ENCODE peak calls at places on chromosome 2, in four cellular contexts. B, K, H and P are unnamed samples.
A peak's percentile ranks its signal among the peaks of the same experiment; 100 is the strongest.

GRCh38 chr2:101406867-101407266 is 19.6 kb upstream of the CREG2 start:
- DNase-seq in B (peak; percentile 60), K (peak; percentile 97), H (no peak), P (no peak)

GRCh38 chr2:42314892-42315468 is 46.0 kb downstream of the COX7A2L start:
- DNase-seq in B (no peak), K (peak; percentile 96), H (no peak), P (peak; percentile 68)

GRCh38 chr2:78992807-78993517 is 32.5 kb upstream of the REG3G start:
- DNase-seq in B (peak; percentile 72), K (no peak), H (no peak), P (no peak)

GRCh38 chr2:69139778-69140177 is 126.8 kb downstream of the ANTXR1 start:
- DNase-seq in B (no peak), K (no peak), H (no peak), P (no peak)

GRCh38 chr2:36485521-36485920 is 112.4 kb downstream of the FEZ2 start:
- DNase-seq in B (no peak), K (peak; percentile 94), H (no peak), P (no peak)

GRCh38 chr2:151030663-151031230 is 230.9 kb downstream of the RBM43 start:
- DNase-seq in B (peak; percentile 14), K (no peak), H (no peak), P (no peak)

GRCh38 chr2:96558061-96558460 is 21.5 kb downstream of the ARID5A start:
- DNase-seq in B (no peak), K (no peak), H (no peak), P (no peak)

GRCh38 chr2:129004485-129004884 is 685.8 kb upstream of the HS6ST1 start:
- DNase-seq in B (no peak), K (no peak), H (no peak), P (no peak)

GRCh38 chr2:105879106-105879797 is 134.5 kb downstream of the NCK2 start:
- DNase-seq in B (no peak), K (no peak), H (no peak), P (no peak)

GRCh38 chr2:64934530-64934929 is 54.7 kb upstream of the SLC1A4 start:
- DNase-seq in B (no peak), K (no peak), H (no peak), P (no peak)

GRCh38 chr2:1627628-1628371 is 116.5 kb downstream of the PXDN start:
- DNase-seq in B (no peak), K (no peak), H (no peak), P (no peak)

GRCh38 chr2:128306081-128306930 is 12.4 kb downstream of the HS6ST1 start:
- DNase-seq in B (peak; percentile 73), K (peak; percentile 100), H (no peak), P (peak; percentile 73)

GRCh38 chr2:10005461-10005860 is 37.9 kb upstream of the KLF11 start:
- DNase-seq in B (no peak), K (no peak), H (no peak), P (no peak)

GRCh38 chr2:58502931-58503330 is 261.8 kb upstream of the FANCL start:
- DNase-seq in B (no peak), K (no peak), H (no peak), P (no peak)

GRCh38 chr2:234932591-234933168 is 19.1 kb upstream of the SH3BP4 start:
- DNase-seq in B (peak; percentile 87), K (no peak), H (no peak), P (no peak)

GRCh38 chr2:232970051-232970450 is 43.0 kb downstream of the NGEF start:
- DNase-seq in B (peak; percentile 75), K (no peak), H (no peak), P (no peak)

GRCh38 chr2:76427447-76427846 is 716.7 kb upstream of the GCFC2 start:
- DNase-seq in B (no peak), K (no peak), H (no peak), P (no peak)

GRCh38 chr2:121015971-121016485 is 269.0 kb downstream of the TFCP2L1 start:
- DNase-seq in B (no peak), K (no peak), H (no peak), P (no peak)

GRCh38 chr2:144905956-144906355 is 386.0 kb upstream of the ZEB2 start:
- DNase-seq in B (no peak), K (no peak), H (no peak), P (no peak)

GRCh38 chr2:45040786-45041185 is 31.5 kb upstream of the SIX2 start:
- DNase-seq in B (peak; percentile 14), K (no peak), H (no peak), P (no peak)

GRCh38 chr2:181164699-181165098 is 184.3 kb downstream of the UBE2E3 start:
- DNase-seq in B (no peak), K (no peak), H (no peak), P (no peak)

GRCh38 chr2:37876227-37876626 is 48.9 kb upstream of the RMDN2 start:
- DNase-seq in B (no peak), K (no peak), H (no peak), P (no peak)
- H4K8ac ChIP-seq in B (no peak overlapping the region), K (no peak overlapping the region), H (no peak overlapping the region), P (no peak overlapping the region)

DNA sequence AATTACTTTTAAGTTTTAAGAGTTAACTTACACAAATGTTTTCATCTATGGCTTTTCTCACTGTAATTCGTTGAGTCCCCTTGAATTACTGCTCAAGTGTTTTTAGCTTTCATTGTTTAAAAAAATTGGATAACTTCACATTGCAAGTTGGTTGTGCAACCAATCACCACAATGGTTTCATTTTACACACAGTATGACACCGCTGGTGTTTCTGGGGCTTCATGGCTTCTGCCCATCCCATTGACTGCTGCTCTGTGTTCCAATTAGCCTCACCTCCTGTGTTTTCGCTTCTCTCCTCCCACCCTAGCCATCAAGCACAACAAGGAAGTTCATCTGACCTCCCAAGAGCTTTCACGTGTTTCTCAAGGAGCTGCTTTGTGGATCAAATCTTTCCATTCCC is 199.1 kb upstream of the CHAC2 start:
- DNase-seq in B (no peak), K (peak; percentile 5), H (no peak), P (no peak)
- H4K8ac ChIP-seq in B (no peak overlapping the region), K (peak overlapping the region; percentile 5), H (no peak overlapping the region), P (no peak overlapping the region)

GRCh38 chr2:6917761-6918421 is 679 bp downstream of the RNF144A start:
- DNase-seq in B (peak; percentile 49), K (no peak), H (peak; percentile 32), P (peak; percentile 18)
- H4K8ac ChIP-seq in B (no peak overlapping the region), K (no peak overlapping the region), H (no peak overlapping the region), P (peak overlapping the region; percentile 87)

DNA sequence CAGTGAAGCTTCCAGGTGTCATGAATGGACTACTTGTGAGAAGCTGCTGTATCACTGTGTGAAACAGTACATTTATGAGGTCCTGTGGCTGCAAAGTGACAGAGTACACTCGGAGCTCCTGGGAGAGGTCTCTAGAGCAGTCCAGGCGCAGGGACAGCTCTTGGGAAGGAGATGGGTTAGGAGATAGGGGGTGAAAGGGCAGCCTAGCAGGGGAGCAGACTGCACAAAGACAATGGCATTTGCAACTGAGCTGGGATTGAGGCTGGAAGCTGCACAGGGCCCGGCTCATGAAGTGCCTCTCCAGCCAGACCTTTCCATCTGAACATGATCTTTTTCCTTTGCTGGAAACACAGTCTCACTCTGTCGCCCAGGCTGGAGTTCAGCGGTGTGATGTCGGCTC is 83.6 kb downstream of the RHOB start:
- DNase-seq in B (no peak), K (no peak), H (no peak), P (no peak)
- H4K8ac ChIP-seq in B (no peak overlapping the region), K (no peak overlapping the region), H (no peak overlapping the region), P (no peak overlapping the region)

GRCh38 chr2:127219716-127220090 is 396 bp downstream of the CYP27C1 start:
- DNase-seq in B (peak; percentile 60), K (no peak), H (peak; percentile 45), P (no peak)

GRCh38 chr2:127217470-127218325 is 2.4 kb downstream of the CYP27C1 start:
- DNase-seq in B (peak; percentile 80), K (no peak), H (no peak), P (peak; percentile 51)

GRCh38 chr2:127220102-127220806 is at the start of gene CYP27C1:
- DNase-seq in B (peak; percentile 79), K (no peak), H (peak; percentile 44), P (no peak)

GRCh38 chr2:127220807-127221527 is 868 bp upstream of the CYP27C1 start:
- DNase-seq in B (peak; percentile 86), K (no peak), H (no peak), P (no peak)

DNA sequence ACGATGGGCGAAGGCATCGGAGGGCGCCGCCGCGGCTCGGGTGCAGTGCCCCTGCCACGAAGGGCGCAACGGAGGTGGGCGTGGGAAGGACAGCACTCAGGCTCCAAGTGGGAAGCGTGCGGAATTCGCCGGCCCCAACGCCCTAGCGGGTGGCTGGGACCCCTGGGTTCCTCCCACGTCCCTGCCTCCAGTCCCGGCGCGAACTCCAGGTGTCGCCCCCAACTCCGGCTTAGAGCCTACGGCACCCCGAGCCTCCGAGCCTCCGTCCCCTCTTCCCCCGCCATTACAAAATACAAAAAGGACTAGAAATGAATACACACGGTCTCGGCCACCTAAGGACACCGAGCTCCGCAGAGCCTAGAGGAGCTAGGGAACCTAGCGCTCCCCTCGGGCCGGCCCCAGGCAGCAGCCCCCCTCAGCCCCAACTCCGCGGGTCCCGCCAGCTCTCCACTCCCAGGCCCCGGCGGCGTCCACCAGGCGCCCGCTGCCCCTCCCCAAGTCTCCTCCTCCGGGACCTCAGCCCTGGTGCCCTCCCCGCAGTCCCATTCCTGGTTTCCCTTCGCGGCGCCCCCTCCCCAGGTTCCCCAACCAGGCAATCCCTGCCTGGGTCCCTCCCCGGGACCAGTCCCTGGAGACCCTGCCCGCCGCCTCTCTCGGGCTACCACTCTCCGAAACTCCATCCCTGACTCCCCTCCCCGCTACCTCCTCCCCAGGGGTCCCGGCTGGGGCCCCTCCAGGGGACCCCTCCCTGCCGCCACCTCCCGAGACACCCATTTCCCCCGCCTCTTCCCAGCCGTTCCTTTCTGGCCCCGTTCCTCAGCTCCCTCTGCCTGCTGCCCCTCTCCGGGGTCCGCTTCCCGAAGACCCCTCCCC is 1.0 kb downstream of the CYP27C1 start:
- DNase-seq in B (peak; percentile 54), K (no peak), H (peak; percentile 39), P (no peak)
- H4K8ac ChIP-seq in B (peak overlapping the region; percentile 84), K (no peak overlapping the region), H (no peak overlapping the region), P (peak overlapping the region; percentile 78)

DNA sequence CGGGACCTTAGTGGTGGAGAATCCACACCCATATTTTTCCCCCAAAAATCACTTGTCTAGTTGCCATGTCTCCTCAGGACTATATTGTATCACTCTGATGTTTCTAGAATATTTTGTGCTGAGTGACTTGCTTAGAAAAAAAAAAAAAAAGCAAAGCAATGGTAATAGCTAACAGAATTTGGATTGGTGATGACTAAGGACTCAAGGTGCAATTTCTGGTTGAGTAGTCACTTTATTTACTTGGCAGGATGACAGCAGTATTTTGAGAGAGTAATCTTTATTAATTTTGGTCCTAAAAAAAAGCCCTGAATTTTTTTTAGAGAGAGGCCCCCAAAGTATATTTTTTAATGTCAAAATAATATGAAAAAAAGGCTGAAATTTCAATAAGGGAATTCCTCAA is 32.8 kb upstream of the MYO3B start:
- DNase-seq in B (no peak), K (no peak), H (no peak), P (no peak)
- H4K8ac ChIP-seq in B (no peak overlapping the region), K (no peak overlapping the region), H (no peak overlapping the region), P (no peak overlapping the region)

GRCh38 chr2:211329882-211330281 is 773.5 kb downstream of the CPS1 start:
- DNase-seq in B (no peak), K (no peak), H (no peak), P (no peak)
- H4K8ac ChIP-seq in B (no peak overlapping the region), K (no peak overlapping the region), H (no peak overlapping the region), P (no peak overlapping the region)